ENCODE peak calls at places on chromosome 13, in six cellular contexts. X is HepG2, Y is transverse colon, G is esophagus muscularis mucosa, M is suprapubic skin, L is K562. I is an unnamed sample.

GRCh38 chr13:66574606-66575005 is 655.5 kb downstream of the PCDH9 start:
- DNase-seq in X (no peak), Y (no peak), G (no peak), M (no peak), L (no peak), I (no peak)

GRCh38 chr13:22703601-22704209 is 477.1 kb upstream of the SGCG start:
- DNase-seq in X (no peak), Y (no peak), G (no peak), M (no peak), L (no peak), I (no peak)

GRCh38 chr13:38866649-38867048 is 124.0 kb downstream of the STOML3 start:
- DNase-seq in X (peak; percentile 5), Y (no peak), G (no peak), M (no peak), L (no peak), I (no peak)

GRCh38 chr13:99228737-99229691 is 28.4 kb downstream of the UBAC2 start:
- DNase-seq in X (peak; percentile 23), Y (no peak), G (no peak), M (no peak), L (no peak), I (no peak)

GRCh38 chr13:110649551-110649950 is 34.2 kb downstream of the NAXD start:
- DNase-seq in X (no peak), Y (no peak), G (no peak), M (peak; percentile 64), L (no peak), I (no peak)

GRCh38 chr13:73607489-73608156 is 526.6 kb downstream of the KLF12 start:
- DNase-seq in X (peak; percentile 24), Y (no peak), G (no peak), M (no peak), L (no peak), I (no peak)

GRCh38 chr13:97319088-97319487 is 97.0 kb downstream of the MBNL2 start:
- DNase-seq in X (no peak), Y (no peak), G (no peak), M (no peak), L (no peak), I (no peak)

GRCh38 chr13:42334329-42334706 is 62.4 kb downstream of the AKAP11 start:
- DNase-seq in X (no peak), Y (no peak), G (no peak), M (no peak), L (no peak), I (no peak)

GRCh38 chr13:65913173-65913572 is 1317.0 kb downstream of the PCDH9 start:
- DNase-seq in X (no peak), Y (no peak), G (no peak), M (no peak), L (no peak), I (no peak)

GRCh38 chr13:81781471-81781870 is 1440.5 kb upstream of the SPRY2 start:
- DNase-seq in X (no peak), Y (no peak), G (no peak), M (no peak), L (no peak), I (no peak)

GRCh38 chr13:95968906-95969305 is 84.3 kb downstream of the UGGT2 start:
- DNase-seq in X (no peak), Y (no peak), G (no peak), M (no peak), L (no peak), I (no peak)

GRCh38 chr13:99382428-99383133 is 75.4 kb upstream of the GPR183 start:
- DNase-seq in X (no peak), Y (peak; percentile 73), G (no peak), M (no peak), L (no peak), I (no peak)

GRCh38 chr13:64993514-64994164 is 2236.5 kb downstream of the PCDH9 start:
- DNase-seq in X (no peak), Y (no peak), G (no peak), M (no peak), L (no peak), I (no peak)

GRCh38 chr13:92122454-92122853 is 724.0 kb downstream of the GPC5 start:
- DNase-seq in X (no peak), Y (no peak), G (no peak), M (no peak), L (no peak), I (no peak)

GRCh38 chr13:102142473-102142826 is 259.4 kb downstream of the FGF14 start:
- DNase-seq in X (no peak), Y (no peak), G (no peak), M (no peak), L (no peak), I (no peak)

GRCh38 chr13:102152790-102153189 is 249.1 kb downstream of the FGF14 start:
- DNase-seq in X (no peak), Y (no peak), G (no peak), M (no peak), L (no peak), I (no peak)

GRCh38 chr13:102141625-102142472 is 260.0 kb downstream of the FGF14 start:
- DNase-seq in X (peak; percentile 4), Y (no peak), G (no peak), M (no peak), L (peak; percentile 4), I (no peak)

GRCh38 chr13:102145750-102146149 is 256.1 kb downstream of the FGF14 start:
- DNase-seq in X (no peak), Y (no peak), G (no peak), M (no peak), L (no peak), I (no peak)

DNA sequence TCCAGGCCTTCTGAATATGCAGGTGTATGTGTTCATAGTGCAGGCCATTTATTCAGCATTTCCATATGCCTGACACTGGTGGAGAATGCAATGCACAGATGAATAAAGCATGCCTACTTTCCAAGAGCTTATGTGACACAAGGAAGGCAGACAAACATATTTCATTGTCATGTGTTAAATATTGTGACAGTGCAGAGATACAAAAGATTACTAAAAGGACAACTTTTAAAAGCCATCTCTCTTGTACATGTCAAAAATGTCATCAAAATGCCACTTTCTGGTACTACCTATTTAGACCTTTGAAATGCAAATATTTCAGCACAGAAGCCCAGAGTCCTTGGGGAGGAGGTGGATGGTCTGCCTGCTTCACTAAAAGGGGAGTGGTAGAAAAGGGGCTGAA is 254.5 kb downstream of the FGF14 start:
- DNase-seq in X (no peak), Y (no peak), G (no peak), M (no peak), L (no peak), I (no peak)
- TF ChIP-seq EP300 in X (no peak), Y (no peak), G (no peak), M (no peak), L (no peak), I (no peak)

GRCh38 chr13:114047358-114047881 is 73.5 kb upstream of the C13orf46 start:
- DNase-seq in X (no peak), Y (peak; percentile 60), G (no peak), M (no peak), L (peak; percentile 27), I (no peak)
- TF ChIP-seq POLR2AphosphoS5 in X (no peak), Y (no peak), G (no peak), M (no peak), L (no peak), I (no peak)

GRCh38 chr13:106117035-106117434 is 418.4 kb downstream of the EFNB2 start:
- DNase-seq in X (no peak), Y (no peak), G (no peak), M (no peak), L (no peak), I (no peak)
- TF ChIP-seq EP300 in X (no peak), Y (no peak), G (no peak), M (no peak), L (no peak), I (no peak)

DNA sequence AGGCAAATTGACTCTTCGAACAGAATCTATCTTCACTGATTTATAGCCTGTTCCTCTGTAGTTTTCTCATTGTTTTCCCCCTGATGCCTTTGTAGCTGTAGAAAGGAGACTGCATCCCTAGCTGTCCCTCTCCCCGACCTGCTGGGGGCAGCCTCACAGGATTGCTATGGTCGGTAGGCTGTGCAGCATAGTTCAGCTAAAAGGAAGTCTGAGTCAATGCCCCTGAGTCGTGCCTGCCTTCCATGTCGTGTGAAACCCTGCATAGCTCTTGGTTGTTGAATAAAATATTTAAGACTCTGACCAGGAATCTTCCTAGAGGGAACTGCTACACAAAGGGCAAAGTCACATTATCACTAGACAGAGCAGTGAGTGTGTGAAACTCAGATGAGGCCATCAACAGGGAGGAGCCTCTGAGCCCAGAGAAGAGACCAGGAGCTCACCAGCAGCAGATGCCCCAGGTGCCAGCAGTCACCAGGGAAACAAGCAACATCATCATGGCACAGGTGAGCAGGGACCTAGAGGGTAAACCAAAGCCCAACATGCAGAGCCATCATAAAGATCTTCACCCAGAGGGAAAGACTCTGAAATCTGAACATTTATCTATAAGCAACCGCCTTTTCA is 108.4 kb upstream of the NBEA start:
- DNase-seq in X (no peak), Y (no peak), G (no peak), M (no peak), L (no peak), I (no peak)
- TF ChIP-seq POLR2AphosphoS5 in X (no peak), Y (no peak), G (no peak), M (no peak), L (no peak), I (no peak)

DNA sequence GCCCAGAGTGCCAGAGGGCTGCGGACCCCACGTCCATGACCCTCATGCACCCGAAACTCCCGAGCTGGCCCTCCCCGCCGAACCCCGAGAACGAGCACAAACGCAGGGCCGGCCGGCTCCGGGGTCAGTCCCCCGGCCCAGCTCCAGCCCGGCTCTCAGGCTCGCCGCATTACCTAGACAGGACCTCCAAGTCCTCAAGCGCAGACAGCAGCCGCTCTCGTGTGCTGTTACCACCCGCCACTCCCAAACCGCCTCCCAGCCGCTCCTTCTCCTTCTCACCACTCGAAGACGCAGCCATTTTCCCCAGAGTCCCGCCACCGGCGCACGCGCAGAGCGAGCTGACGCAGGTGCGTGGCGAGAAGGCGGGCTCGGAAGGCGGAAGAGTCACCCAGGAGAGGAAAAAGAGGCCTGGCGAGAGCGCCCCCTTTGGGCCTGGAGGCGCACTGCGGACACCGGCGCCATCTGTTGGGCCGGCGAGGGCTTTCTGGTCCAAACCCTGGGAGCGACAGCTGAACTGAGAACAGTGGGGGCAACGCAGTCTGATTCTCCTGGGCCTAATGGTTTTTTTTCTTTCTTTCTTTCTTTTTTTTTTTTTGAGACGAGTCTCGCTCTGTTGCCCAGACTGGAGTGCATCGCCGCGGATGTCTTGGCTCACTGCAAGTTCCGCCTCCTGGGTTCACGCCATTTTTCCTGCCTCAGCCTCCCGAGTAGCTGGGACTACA is at the start of gene MED4:
- DNase-seq in X (peak; percentile 87), Y (peak; percentile 97), G (peak; percentile 98), M (peak; percentile 97), L (peak; percentile 88), I (peak; percentile 96)
- TF ChIP-seq EP300 in X (peak; percentile 24), Y (no peak), G (no peak), M (no peak), L (no peak), I (no peak)

I was measured in stomach.